ENCODE peak calls at places on chromosomes 16 and 17, in eight cellular contexts. X, I, J, H, M, A, W and N are unnamed samples.

GRCh38 chr17:39365252-39365651 is 36.2 kb downstream of the FBXL20 start:
- DNase-seq in X (no peak), I (no peak), J (peak), H (no peak), M (no peak), A (no peak), W (no peak), N (no peak)

GRCh38 chr16:85555549-85556455 is 57.3 kb upstream of the GSE1 start:
- DNase-seq in X (peak), I (peak), J (peak), H (peak), M (peak), A (peak), W (no peak), N (no peak)

GRCh38 chr16:21644674-21645073 is 7.7 kb downstream of the IGSF6 start:
- DNase-seq in X (no peak), I (no peak), J (no peak), H (no peak), M (no peak), A (peak), W (no peak), N (no peak)

GRCh38 chr17:75514299-75515228 is 773 bp downstream of the CASKIN2 start:
- DNase-seq in X (no peak), I (peak), J (peak), H (peak), M (peak), A (no peak), W (peak), N (peak)

GRCh38 chr17:43900183-43900857 is 7.0 kb downstream of the MPP2 start:
- DNase-seq in X (peak), I (peak), J (peak), H (peak), M (peak), A (peak), W (peak), N (peak)

GRCh38 chr16:77784441-77785356 is 3.7 kb upstream of the VAT1L start:
- DNase-seq in X (no peak), I (no peak), J (peak), H (no peak), M (peak), A (no peak), W (peak), N (no peak)

GRCh38 chr16:76955629-76956028 is 235.4 kb upstream of the MON1B start:
- DNase-seq in X (no peak), I (no peak), J (no peak), H (no peak), M (no peak), A (no peak), W (peak), N (no peak)

GRCh38 chr17:7034955-7035590 is 742 bp upstream of the SLC16A13 start:
- DNase-seq in X (peak), I (no peak), J (no peak), H (no peak), M (no peak), A (peak), W (no peak), N (no peak)

GRCh38 chr17:51947160-51947559 is 211.4 kb downstream of the CA10 start:
- DNase-seq in X (no peak), I (no peak), J (no peak), H (peak), M (no peak), A (no peak), W (peak), N (no peak)

GRCh38 chr16:3640632-3641501 is 13.6 kb upstream of the DNASE1 start:
- DNase-seq in X (no peak), I (no peak), J (no peak), H (peak), M (no peak), A (no peak), W (no peak), N (no peak)

GRCh38 chr16:64440421-64440831 is 681.4 kb downstream of the CDH11 start:
- DNase-seq in X (no peak), I (no peak), J (peak), H (peak), M (no peak), A (no peak), W (peak), N (no peak)

GRCh38 chr17:65173284-65173793 is 36.2 kb downstream of the RGS9 start:
- DNase-seq in X (no peak), I (peak), J (peak), H (peak), M (peak), A (peak), W (peak), N (no peak)

GRCh38 chr17:75266315-75267145 is 4.5 kb downstream of the MIF4GD start:
- DNase-seq in X (no peak), I (no peak), J (no peak), H (no peak), M (peak), A (no peak), W (no peak), N (no peak)

GRCh38 chr16:87570938-87571867 is 31.1 kb upstream of the JPH3 start:
- DNase-seq in X (no peak), I (peak), J (peak), H (peak), M (peak), A (peak), W (peak), N (peak)

GRCh38 chr17:32909787-32910369 is 18.1 kb upstream of the TMEM98 start:
- DNase-seq in X (peak), I (peak), J (peak), H (peak), M (peak), A (peak), W (peak), N (peak)

GRCh38 chr17:49125449-49125848 is 7.1 kb upstream of the B4GALNT2 start:
- DNase-seq in X (no peak), I (no peak), J (no peak), H (no peak), M (no peak), A (no peak), W (no peak), N (no peak)

GRCh38 chr17:61414141-61414935 is 14.7 kb downstream of the TBX2 start:
- DNase-seq in X (no peak), I (no peak), J (no peak), H (no peak), M (peak), A (no peak), W (peak), N (no peak)

GRCh38 chr17:74337834-74338500 is 11.9 kb downstream of the KIF19 start:
- DNase-seq in X (no peak), I (no peak), J (no peak), H (no peak), M (peak), A (no peak), W (no peak), N (no peak)

GRCh38 chr16:49695782-49696413 is 160.0 kb downstream of the ZNF423 start:
- DNase-seq in X (no peak), I (no peak), J (no peak), H (no peak), M (no peak), A (no peak), W (no peak), N (no peak)

GRCh38 chr16:79601092-79601977 is 798 bp upstream of the MAF start:
- DNase-seq in X (peak), I (peak), J (peak), H (peak), M (peak), A (no peak), W (no peak), N (peak)

GRCh38 chr17:41785876-41786226 is 660 bp downstream of the JUP start:
- DNase-seq in X (peak), I (peak), J (peak), H (peak), M (no peak), A (no peak), W (peak), N (peak)

GRCh38 chr17:13594762-13595697 is 6.7 kb downstream of the HS3ST3A1 start:
- DNase-seq in X (peak), I (peak), J (peak), H (peak), M (peak), A (peak), W (peak), N (peak)

GRCh38 chr17:52025231-52025630 is 133.3 kb downstream of the CA10 start:
- DNase-seq in X (no peak), I (no peak), J (peak), H (no peak), M (no peak), A (no peak), W (no peak), N (no peak)

GRCh38 chr17:1709403-1709891 is 730 bp downstream of the TLCD2 start:
- DNase-seq in X (no peak), I (peak), J (peak), H (peak), M (peak), A (no peak), W (no peak), N (peak)

GRCh38 chr16:50611332-50611934 is 63.2 kb downstream of the NKD1 start:
- DNase-seq in X (no peak), I (no peak), J (peak), H (no peak), M (no peak), A (no peak), W (peak), N (no peak)

GRCh38 chr17:327971-328370 is 24.6 kb downstream of the RPH3AL start:
- DNase-seq in X (no peak), I (no peak), J (no peak), H (no peak), M (no peak), A (no peak), W (no peak), N (no peak)

GRCh38 chr17:12729086-12729485 is 60.2 kb upstream of the ARHGAP44 start:
- DNase-seq in X (no peak), I (no peak), J (no peak), H (no peak), M (no peak), A (no peak), W (no peak), N (no peak)

GRCh38 chr16:4391635-4392381 is 20.2 kb downstream of the VASN start:
- DNase-seq in X (no peak), I (peak), J (peak), H (no peak), M (peak), A (no peak), W (no peak), N (peak)

GRCh38 chr17:55037828-55038227 is 69.3 kb downstream of the STXBP4 start:
- DNase-seq in X (peak), I (no peak), J (no peak), H (no peak), M (no peak), A (no peak), W (no peak), N (no peak)

GRCh38 chr17:68122587-68122986 is 87.1 kb downstream of the KPNA2 start:
- DNase-seq in X (no peak), I (no peak), J (no peak), H (no peak), M (no peak), A (no peak), W (no peak), N (no peak)

GRCh38 chr16:88533945-88534641 is 36.1 kb upstream of the ZC3H18 start:
- DNase-seq in X (peak), I (peak), J (peak), H (peak), M (peak), A (peak), W (peak), N (peak)

GRCh38 chr17:19242323-19242722 is 5.2 kb downstream of the EPN2 start:
- DNase-seq in X (no peak), I (peak), J (no peak), H (peak), M (no peak), A (no peak), W (peak), N (no peak)

DNA sequence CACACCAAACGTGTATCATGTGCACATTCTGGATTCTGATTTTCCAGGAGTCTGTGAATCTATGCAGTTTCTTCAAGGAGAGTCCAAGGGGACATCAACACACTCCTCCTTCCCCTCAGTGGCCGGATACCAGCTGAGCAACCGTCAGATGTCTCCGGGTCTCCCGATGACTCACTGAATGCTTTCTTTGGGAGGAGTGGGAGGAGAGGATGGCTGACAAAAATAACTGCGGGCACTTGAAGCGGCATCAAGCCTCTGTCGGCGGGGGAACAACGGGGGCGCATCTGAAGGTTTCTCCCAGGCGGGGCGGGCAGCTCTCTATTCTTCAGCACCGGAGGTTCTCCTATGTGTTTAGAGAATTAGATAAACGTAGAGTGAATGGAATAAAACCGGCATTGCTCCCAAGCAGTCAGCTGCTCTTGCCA is 24.6 kb upstream of the LRRC75A start:
- DNase-seq in X (no peak), I (no peak), J (peak), H (peak), M (peak), A (no peak), W (peak), N (peak)
- TF ChIP-seq EZH2phosphoT487 in X (no peak), I (no peak), J (no peak), H (no peak), M (no peak), A (no peak), W (no peak), N (no peak)

DNA sequence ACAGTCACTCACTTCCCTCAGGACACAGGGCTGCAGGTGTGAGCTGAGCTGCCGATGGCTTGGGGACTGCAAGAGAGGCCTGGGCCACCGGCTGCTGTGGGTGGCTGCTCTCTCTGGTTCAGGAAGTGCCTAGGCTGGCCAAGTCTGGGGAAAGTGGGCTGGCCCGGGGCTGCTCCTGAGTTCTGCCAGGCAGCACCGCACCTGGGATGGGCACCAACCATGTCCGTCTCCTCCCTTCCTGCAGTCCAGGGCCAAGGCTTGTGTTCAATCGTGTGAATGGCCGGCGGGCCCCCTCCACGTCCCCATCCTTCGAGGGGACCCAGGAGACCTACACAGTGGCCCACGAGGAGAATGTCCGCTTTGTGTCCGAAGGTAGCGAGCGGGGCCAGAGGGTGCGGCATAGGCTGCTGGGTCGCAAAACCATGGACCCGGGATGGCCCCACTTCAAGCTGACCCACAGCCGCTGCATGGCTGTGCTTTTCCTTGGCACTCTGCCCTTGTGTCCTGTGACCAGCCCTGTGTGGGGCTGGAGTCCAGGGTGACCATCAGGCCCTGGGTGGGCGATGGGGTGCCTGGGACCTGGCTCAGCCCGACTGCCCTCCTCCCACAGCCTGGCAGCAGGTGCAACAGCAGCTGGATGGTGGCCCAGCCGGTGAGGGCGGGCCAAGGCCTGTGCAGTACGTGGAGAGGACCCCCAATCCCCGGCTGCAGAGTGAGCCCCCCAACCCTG is 1.8 kb upstream of the WDR90 start:
- DNase-seq in X (no peak), I (no peak), J (no peak), H (no peak), M (no peak), A (no peak), W (no peak), N (no peak)
- TF ChIP-seq EZH2phosphoT487 in X (no peak), I (no peak), J (no peak), H (no peak), M (no peak), A (no peak), W (no peak), N (no peak)

GRCh38 chr16:1976951-1977874 is 4.1 kb downstream of the NOXO1 start:
- DNase-seq in X (no peak), I (no peak), J (no peak), H (no peak), M (no peak), A (no peak), W (no peak), N (no peak)

GRCh38 chr16:1980026-1980769 is 1.1 kb downstream of the NOXO1 start:
- DNase-seq in X (no peak), I (peak), J (peak), H (no peak), M (no peak), A (no peak), W (no peak), N (peak)

GRCh38 chr16:1979271-1980025 is 1.8 kb downstream of the NOXO1 start:
- DNase-seq in X (no peak), I (peak), J (no peak), H (peak), M (no peak), A (no peak), W (peak), N (peak)

GRCh38 chr16:1977875-1978268 is 3.4 kb downstream of the NOXO1 start:
- DNase-seq in X (no peak), I (no peak), J (no peak), H (no peak), M (no peak), A (no peak), W (no peak), N (no peak)

GRCh38 chr16:1978476-1979120 is 2.7 kb downstream of the NOXO1 start:
- DNase-seq in X (no peak), I (peak), J (no peak), H (no peak), M (no peak), A (no peak), W (no peak), N (no peak)
- TF ChIP-seq EZH2phosphoT487 in X (no peak), I (no peak), J (no peak), H (no peak), M (no peak), A (no peak), W (no peak), N (no peak)

DNA sequence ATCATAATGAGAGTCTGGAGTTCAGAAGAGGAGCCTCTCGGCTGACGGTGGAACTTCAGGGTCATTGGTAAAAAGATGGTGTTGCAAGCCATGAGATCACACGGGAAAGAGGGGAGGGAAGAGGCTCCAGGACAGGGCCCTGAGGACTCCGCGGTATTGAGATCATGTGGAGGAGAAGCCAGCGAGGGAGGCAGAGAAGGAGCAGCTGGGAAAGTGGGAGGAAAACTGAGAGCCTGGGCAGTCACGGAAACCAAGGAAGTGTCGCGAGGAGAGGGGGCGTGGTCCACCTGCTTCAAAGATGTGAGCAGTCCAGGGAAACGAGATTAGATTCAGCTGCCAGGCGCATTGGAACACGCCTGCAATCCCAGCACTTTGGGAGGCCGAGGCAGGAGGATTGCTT is 27.7 kb upstream of the SBK1 start:
- DNase-seq in X (no peak), I (no peak), J (peak), H (peak), M (no peak), A (no peak), W (no peak), N (no peak)
- TF ChIP-seq EZH2phosphoT487 in X (no peak), I (no peak), J (no peak), H (no peak), M (no peak), A (no peak), W (no peak), N (no peak)

DNA sequence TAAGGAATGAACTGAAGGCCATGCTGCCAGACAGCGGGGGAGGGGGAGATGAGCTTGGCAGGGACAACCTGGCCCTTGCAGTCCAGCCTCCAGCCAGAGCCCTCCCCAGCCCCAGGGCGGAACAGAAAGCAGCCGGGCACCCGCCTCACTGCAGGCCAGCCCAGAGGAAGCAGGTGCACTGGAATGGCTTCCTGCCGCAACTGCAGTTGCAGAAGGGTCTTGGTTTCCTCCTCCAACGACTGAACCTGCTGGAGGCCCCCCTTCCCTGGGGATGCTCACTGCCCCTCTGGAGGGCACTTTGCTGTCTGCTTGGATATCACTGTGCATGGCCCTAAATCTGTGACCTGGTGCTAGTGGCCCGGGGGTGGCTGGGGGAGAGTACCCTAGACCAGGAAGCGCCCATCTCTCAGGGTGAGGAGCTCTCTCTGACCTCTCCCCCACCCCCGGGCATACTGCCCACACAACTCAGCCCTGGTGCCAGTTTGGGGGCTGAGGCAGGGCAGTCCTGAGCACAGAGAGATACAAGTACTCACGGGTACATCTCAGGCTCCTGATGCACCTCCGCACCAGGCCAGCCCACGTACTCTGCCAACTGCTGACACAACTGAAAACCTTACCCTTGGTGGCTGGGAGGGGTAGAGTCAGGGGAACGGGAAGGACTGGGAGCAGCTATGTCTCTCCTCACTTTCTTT is 41.1 kb downstream of the MYO18A start:
- DNase-seq in X (peak), I (no peak), J (peak), H (no peak), M (no peak), A (peak), W (no peak), N (no peak)
- TF ChIP-seq EZH2phosphoT487 in X (no peak), I (no peak), J (no peak), H (no peak), M (no peak), A (no peak), W (no peak), N (no peak)